ENCODE peak calls at places on chromosomes 12 and 14, in seven cellular contexts. K, E, A, U, R, P and V are unnamed samples.

GRCh38 chr12:89461649-89462612 is 62.7 kb downstream of the GALNT4 start:
- DNase-seq in K (no peak), E (no peak), A (no peak), U (no peak), R (no peak), P (peak), V (no peak)

GRCh38 chr12:92369643-92370042 is 224.0 kb upstream of the BTG1 start:
- DNase-seq in K (no peak), E (no peak), A (no peak), U (no peak), R (no peak), P (no peak), V (no peak)

GRCh38 chr14:101365329-101366158 is 195.8 kb upstream of the DIO3 start:
- DNase-seq in K (no peak), E (no peak), A (no peak), U (no peak), R (peak), P (no peak), V (no peak)

GRCh38 chr12:101713930-101714329 is 16.5 kb downstream of the CHPT1 start:
- DNase-seq in K (no peak), E (no peak), A (no peak), U (no peak), R (no peak), P (no peak), V (no peak)

GRCh38 chr14:71855399-71856036 is 76.7 kb upstream of the RGS6 start:
- DNase-seq in K (no peak), E (peak), A (no peak), U (peak), R (peak), P (peak), V (peak)

GRCh38 chr14:104460920-104461651 is 118.5 kb upstream of the C14orf180 start:
- DNase-seq in K (no peak), E (no peak), A (no peak), U (no peak), R (no peak), P (no peak), V (no peak)

GRCh38 chr12:105617141-105617540 is 286.6 kb downstream of the C12orf75 start:
- DNase-seq in K (no peak), E (no peak), A (no peak), U (no peak), R (no peak), P (no peak), V (no peak)

GRCh38 chr14:89845346-89845745 is 109.2 kb downstream of the EFCAB11 start:
- DNase-seq in K (no peak), E (no peak), A (no peak), U (no peak), R (no peak), P (no peak), V (no peak)

GRCh38 chr14:90509403-90509802 is 112.6 kb downstream of the CALM1 start:
- DNase-seq in K (no peak), E (no peak), A (no peak), U (no peak), R (no peak), P (no peak), V (no peak)

GRCh38 chr14:99391671-99392070 is 89.0 kb downstream of the SETD3 start:
- DNase-seq in K (no peak), E (no peak), A (no peak), U (no peak), R (no peak), P (no peak), V (no peak)

GRCh38 chr14:36655963-36656768 is 5.5 kb upstream of the PAX9 start:
- DNase-seq in K (no peak), E (no peak), A (no peak), U (no peak), R (no peak), P (no peak), V (no peak)

GRCh38 chr14:96105921-96106441 is 66.8 kb downstream of the C14orf132 start:
- DNase-seq in K (no peak), E (no peak), A (no peak), U (no peak), R (peak), P (peak), V (no peak)

GRCh38 chr14:67856806-67857205 is 37.2 kb downstream of the RAD51B start:
- DNase-seq in K (no peak), E (no peak), A (no peak), U (no peak), R (no peak), P (no peak), V (no peak)

GRCh38 chr12:1716215-1716862 is 25.5 kb downstream of the ADIPOR2 start:
- DNase-seq in K (no peak), E (no peak), A (no peak), U (no peak), R (no peak), P (no peak), V (no peak)

GRCh38 chr14:104871145-104871655 is 6.1 kb downstream of the CEP170B start:
- DNase-seq in K (no peak), E (no peak), A (no peak), U (no peak), R (no peak), P (no peak), V (no peak)

GRCh38 chr12:69007858-69008314 is 74.9 kb upstream of the CPM start:
- DNase-seq in K (no peak), E (no peak), A (no peak), U (no peak), R (no peak), P (no peak), V (no peak)

GRCh38 chr14:90571149-90571548 is 174.3 kb downstream of the CALM1 start:
- DNase-seq in K (no peak), E (no peak), A (no peak), U (no peak), R (no peak), P (no peak), V (no peak)

GRCh38 chr14:58738189-58738836 is 100.6 kb downstream of the DACT1 start:
- DNase-seq in K (no peak), E (no peak), A (no peak), U (no peak), R (no peak), P (no peak), V (no peak)

GRCh38 chr12:4562034-4562657 is at the start of gene DYRK4:
- DNase-seq in K (no peak), E (no peak), A (no peak), U (peak), R (peak), P (peak), V (no peak)

GRCh38 chr12:76220980-76221379 is 127.2 kb downstream of the BBS10 start:
- DNase-seq in K (no peak), E (no peak), A (no peak), U (no peak), R (no peak), P (no peak), V (no peak)

GRCh38 chr12:85923767-85924331 is 49.8 kb downstream of the NTS start:
- DNase-seq in K (no peak), E (no peak), A (no peak), U (no peak), R (no peak), P (no peak), V (no peak)

GRCh38 chr12:124915249-124916236 is 1.1 kb upstream of the UBC start:
- DNase-seq in K (no peak), E (no peak), A (no peak), U (peak), R (peak), P (peak), V (peak)

GRCh38 chr14:57161583-57161982 is 107.1 kb downstream of the EXOC5 start:
- DNase-seq in K (no peak), E (no peak), A (no peak), U (no peak), R (no peak), P (no peak), V (no peak)

GRCh38 chr12:29799591-29799990 is 15.8 kb upstream of the TMTC1 start:
- DNase-seq in K (no peak), E (no peak), A (no peak), U (no peak), R (no peak), P (no peak), V (no peak)

GRCh38 chr12:125166046-125166445 is 100.8 kb downstream of the AACS start:
- DNase-seq in K (no peak), E (no peak), A (no peak), U (no peak), R (no peak), P (no peak), V (no peak)

GRCh38 chr12:91222746-91223145 is 40.1 kb upstream of the DCN start:
- DNase-seq in K (no peak), E (no peak), A (no peak), U (no peak), R (no peak), P (no peak), V (no peak)

GRCh38 chr14:53740570-53740969 is 216.1 kb downstream of the BMP4 start:
- DNase-seq in K (no peak), E (no peak), A (no peak), U (no peak), R (no peak), P (no peak), V (no peak)

GRCh38 chr14:77315115-77315944 is 5.4 kb downstream of the POMT2 start:
- DNase-seq in K (no peak), E (no peak), A (no peak), U (no peak), R (no peak), P (no peak), V (no peak)

GRCh38 chr12:72586456-72586855 is 314.3 kb downstream of the TRHDE start:
- DNase-seq in K (no peak), E (no peak), A (no peak), U (no peak), R (no peak), P (no peak), V (no peak)

GRCh38 chr12:39431797-39432196 is 11.1 kb downstream of the KIF21A start:
- DNase-seq in K (no peak), E (no peak), A (no peak), U (no peak), R (no peak), P (no peak), V (no peak)

GRCh38 chr12:92384571-92384970 is 238.9 kb upstream of the BTG1 start:
- DNase-seq in K (no peak), E (no peak), A (no peak), U (no peak), R (no peak), P (no peak), V (no peak)

GRCh38 chr12:85794551-85794950 is 41.7 kb downstream of the RASSF9 start:
- DNase-seq in K (no peak), E (no peak), A (no peak), U (no peak), R (no peak), P (no peak), V (no peak)

GRCh38 chr14:79568566-79568965 is 642.7 kb downstream of the DIO2 start:
- DNase-seq in K (no peak), E (no peak), A (no peak), U (no peak), R (no peak), P (peak), V (no peak)

GRCh38 chr14:57136669-57137068 is 132.0 kb downstream of the EXOC5 start:
- DNase-seq in K (no peak), E (no peak), A (no peak), U (peak), R (no peak), P (no peak), V (no peak)

GRCh38 chr12:122527478-122527944 is 462 bp downstream of the KNTC1 start:
- DNase-seq in K (no peak), E (peak), A (no peak), U (no peak), R (no peak), P (peak), V (no peak)

GRCh38 chr14:80996049-80996901 is 40.9 kb downstream of the TSHR start:
- DNase-seq in K (no peak), E (no peak), A (no peak), U (no peak), R (peak), P (peak), V (no peak)

GRCh38 chr12:67483871-67484554 is 164.5 kb upstream of the DYRK2 start:
- DNase-seq in K (no peak), E (no peak), A (no peak), U (no peak), R (no peak), P (no peak), V (no peak)

GRCh38 chr12:49503674-49504180 is 35.1 kb upstream of the KCNH3 start:
- DNase-seq in K (no peak), E (no peak), A (no peak), U (peak), R (no peak), P (no peak), V (no peak)

GRCh38 chr14:22850944-22851790 is 14.8 kb downstream of the MMP14 start:
- DNase-seq in K (no peak), E (no peak), A (no peak), U (peak), R (peak), P (peak), V (no peak)

GRCh38 chr14:105379946-105380345 is 18.4 kb upstream of the TEX22 start:
- DNase-seq in K (no peak), E (no peak), A (no peak), U (no peak), R (no peak), P (no peak), V (no peak)